ENCODE peak calls at places on chromosomes 16 and 17, in five cellular contexts. One of them, this sample, is unnamed.

GRCh38 chr17:65441053-65441635 is 120.3 kb downstream of the AXIN2 start:
- DNase-seq in fibroblast of lung: no peak
- DNase-seq in lower lobe of right lung: no peak
- DNase-seq in brain microvascular endothelial cell: no peak
- DNase-seq in omental fat pad: no peak
- DNase-seq in this sample: no peak

GRCh38 chr16:81668243-81669097 is 110.6 kb upstream of the PLCG2 start:
- DNase-seq in fibroblast of lung: no peak
- DNase-seq in lower lobe of right lung: no peak
- DNase-seq in brain microvascular endothelial cell: no peak
- DNase-seq in omental fat pad: no peak
- DNase-seq in this sample: no peak

GRCh38 chr17:48593126-48593829 is at the start of gene HOXB5:
- DNase-seq in fibroblast of lung: peak
- DNase-seq in lower lobe of right lung: no peak
- DNase-seq in brain microvascular endothelial cell: no peak
- DNase-seq in omental fat pad: no peak
- DNase-seq in this sample: peak

GRCh38 chr17:75476274-75476673 is 19.8 kb downstream of the TMEM94 start:
- DNase-seq in fibroblast of lung: peak
- DNase-seq in lower lobe of right lung: no peak
- DNase-seq in brain microvascular endothelial cell: peak
- DNase-seq in omental fat pad: no peak
- DNase-seq in this sample: no peak

GRCh38 chr17:66625321-66625767 is 209.6 kb upstream of the CACNG5 start:
- DNase-seq in fibroblast of lung: peak
- DNase-seq in lower lobe of right lung: no peak
- DNase-seq in brain microvascular endothelial cell: no peak
- DNase-seq in omental fat pad: no peak
- DNase-seq in this sample: no peak

GRCh38 chr17:71200597-71200996 is 920.2 kb upstream of the SOX9 start:
- DNase-seq in fibroblast of lung: no peak
- DNase-seq in lower lobe of right lung: no peak
- DNase-seq in brain microvascular endothelial cell: no peak
- DNase-seq in omental fat pad: no peak
- DNase-seq in this sample: no peak

GRCh38 chr16:76634847-76635697 is 357.9 kb downstream of the CNTNAP4 start:
- DNase-seq in fibroblast of lung: no peak
- DNase-seq in lower lobe of right lung: no peak
- DNase-seq in brain microvascular endothelial cell: no peak
- DNase-seq in omental fat pad: no peak
- DNase-seq in this sample: no peak

GRCh38 chr16:50526249-50526648 is 21.9 kb upstream of the NKD1 start:
- DNase-seq in fibroblast of lung: no peak
- DNase-seq in lower lobe of right lung: no peak
- DNase-seq in brain microvascular endothelial cell: no peak
- DNase-seq in omental fat pad: no peak
- DNase-seq in this sample: no peak

GRCh38 chr17:79221597-79221996 is 147.0 kb downstream of the ENGASE start:
- DNase-seq in fibroblast of lung: no peak
- DNase-seq in lower lobe of right lung: no peak
- DNase-seq in brain microvascular endothelial cell: no peak
- DNase-seq in omental fat pad: no peak
- DNase-seq in this sample: no peak

GRCh38 chr16:88851616-88852015 is 5.1 kb downstream of the GALNS start:
- DNase-seq in fibroblast of lung: no peak
- DNase-seq in lower lobe of right lung: no peak
- DNase-seq in brain microvascular endothelial cell: no peak
- DNase-seq in omental fat pad: no peak
- DNase-seq in this sample: no peak

GRCh38 chr16:60100371-60100770 is 1366.3 kb upstream of the GOT2 start:
- DNase-seq in fibroblast of lung: no peak
- DNase-seq in lower lobe of right lung: no peak
- DNase-seq in brain microvascular endothelial cell: no peak
- DNase-seq in omental fat pad: no peak
- DNase-seq in this sample: no peak

GRCh38 chr17:48995332-48995870 is 1.8 kb upstream of the IGF2BP1 start:
- DNase-seq in fibroblast of lung: no peak
- DNase-seq in lower lobe of right lung: no peak
- DNase-seq in brain microvascular endothelial cell: no peak
- DNase-seq in omental fat pad: no peak
- DNase-seq in this sample: no peak

GRCh38 chr17:45745843-45746494 is 38.2 kb upstream of the CRHR1 start:
- DNase-seq in fibroblast of lung: no peak
- DNase-seq in lower lobe of right lung: no peak
- DNase-seq in brain microvascular endothelial cell: no peak
- DNase-seq in omental fat pad: no peak
- DNase-seq in this sample: no peak

GRCh38 chr17:60751884-60752283 is 74.2 kb downstream of the BCAS3 start:
- DNase-seq in fibroblast of lung: no peak
- DNase-seq in lower lobe of right lung: no peak
- DNase-seq in brain microvascular endothelial cell: no peak
- DNase-seq in omental fat pad: no peak
- DNase-seq in this sample: no peak

GRCh38 chr16:60166-60565 is 6.5 kb downstream of the SNRNP25 start:
- DNase-seq in fibroblast of lung: no peak
- DNase-seq in lower lobe of right lung: peak
- DNase-seq in brain microvascular endothelial cell: no peak
- DNase-seq in omental fat pad: no peak
- DNase-seq in this sample: no peak

GRCh38 chr16:89909777-89910716 is 8.6 kb upstream of the MC1R start:
- DNase-seq in fibroblast of lung: peak
- DNase-seq in lower lobe of right lung: peak
- DNase-seq in brain microvascular endothelial cell: peak
- DNase-seq in omental fat pad: peak
- DNase-seq in this sample: peak

GRCh38 chr16:52078716-52079655 is 468.0 kb downstream of the TOX3 start:
- DNase-seq in fibroblast of lung: no peak
- DNase-seq in lower lobe of right lung: no peak
- DNase-seq in brain microvascular endothelial cell: no peak
- DNase-seq in omental fat pad: no peak
- DNase-seq in this sample: no peak

GRCh38 chr17:74659898-74660297 is 36.4 kb upstream of the CD300E start:
- DNase-seq in fibroblast of lung: no peak
- DNase-seq in lower lobe of right lung: no peak
- DNase-seq in brain microvascular endothelial cell: no peak
- DNase-seq in omental fat pad: no peak
- DNase-seq in this sample: no peak

GRCh38 chr16:17511340-17511739 is 40.6 kb upstream of the XYLT1 start:
- DNase-seq in fibroblast of lung: peak
- DNase-seq in lower lobe of right lung: no peak
- DNase-seq in brain microvascular endothelial cell: no peak
- DNase-seq in omental fat pad: no peak
- DNase-seq in this sample: no peak

GRCh38 chr16:67804853-67805542 is 1.4 kb downstream of the RANBP10 start:
- DNase-seq in fibroblast of lung: no peak
- DNase-seq in lower lobe of right lung: no peak
- DNase-seq in brain microvascular endothelial cell: no peak
- DNase-seq in omental fat pad: no peak
- DNase-seq in this sample: no peak

GRCh38 chr17:75096082-75096625 is 8.4 kb downstream of the SLC16A5 start:
- DNase-seq in fibroblast of lung: peak
- DNase-seq in lower lobe of right lung: peak
- DNase-seq in brain microvascular endothelial cell: peak
- DNase-seq in omental fat pad: no peak
- DNase-seq in this sample: peak

GRCh38 chr17:47188266-47188665 is 829 bp downstream of the CDC27 start:
- DNase-seq in fibroblast of lung: peak
- DNase-seq in lower lobe of right lung: no peak
- DNase-seq in brain microvascular endothelial cell: peak
- DNase-seq in omental fat pad: no peak
- DNase-seq in this sample: peak

GRCh38 chr16:57628008-57628781 is at the start of gene ADGRG1:
- DNase-seq in fibroblast of lung: peak
- DNase-seq in lower lobe of right lung: peak
- DNase-seq in brain microvascular endothelial cell: peak
- DNase-seq in omental fat pad: peak
- DNase-seq in this sample: no peak
- TF ChIP-seq CTCF in fibroblast of lung: peak
- TF ChIP-seq CTCF in lower lobe of right lung: no peak
- TF ChIP-seq CTCF in brain microvascular endothelial cell: peak
- TF ChIP-seq CTCF in omental fat pad: no peak
- TF ChIP-seq CTCF in this sample: no peak

GRCh38 chr17:41489531-41489930 is at the start of gene KRT36:
- DNase-seq in fibroblast of lung: no peak
- DNase-seq in lower lobe of right lung: no peak
- DNase-seq in brain microvascular endothelial cell: no peak
- DNase-seq in omental fat pad: no peak
- DNase-seq in this sample: no peak

GRCh38 chr17:41486316-41486715 is 3.4 kb downstream of the KRT36 start:
- DNase-seq in fibroblast of lung: no peak
- DNase-seq in lower lobe of right lung: no peak
- DNase-seq in brain microvascular endothelial cell: no peak
- DNase-seq in omental fat pad: no peak
- DNase-seq in this sample: no peak

GRCh38 chr17:41484920-41485904 is 4.3 kb upstream of the KRT35 start:
- DNase-seq in fibroblast of lung: no peak
- DNase-seq in lower lobe of right lung: no peak
- DNase-seq in brain microvascular endothelial cell: no peak
- DNase-seq in omental fat pad: no peak
- DNase-seq in this sample: no peak

GRCh38 chr17:41483991-41484826 is 3.3 kb upstream of the KRT35 start:
- DNase-seq in fibroblast of lung: no peak
- DNase-seq in lower lobe of right lung: no peak
- DNase-seq in brain microvascular endothelial cell: no peak
- DNase-seq in omental fat pad: no peak
- DNase-seq in this sample: no peak

GRCh38 chr17:41486809-41487530 is 2.7 kb downstream of the KRT36 start:
- DNase-seq in fibroblast of lung: no peak
- DNase-seq in lower lobe of right lung: peak
- DNase-seq in brain microvascular endothelial cell: no peak
- DNase-seq in omental fat pad: no peak
- DNase-seq in this sample: peak
- TF ChIP-seq CTCF in fibroblast of lung: peak
- TF ChIP-seq CTCF in lower lobe of right lung: peak
- TF ChIP-seq CTCF in brain microvascular endothelial cell: peak
- TF ChIP-seq CTCF in omental fat pad: no peak
- TF ChIP-seq CTCF in this sample: peak

DNA sequence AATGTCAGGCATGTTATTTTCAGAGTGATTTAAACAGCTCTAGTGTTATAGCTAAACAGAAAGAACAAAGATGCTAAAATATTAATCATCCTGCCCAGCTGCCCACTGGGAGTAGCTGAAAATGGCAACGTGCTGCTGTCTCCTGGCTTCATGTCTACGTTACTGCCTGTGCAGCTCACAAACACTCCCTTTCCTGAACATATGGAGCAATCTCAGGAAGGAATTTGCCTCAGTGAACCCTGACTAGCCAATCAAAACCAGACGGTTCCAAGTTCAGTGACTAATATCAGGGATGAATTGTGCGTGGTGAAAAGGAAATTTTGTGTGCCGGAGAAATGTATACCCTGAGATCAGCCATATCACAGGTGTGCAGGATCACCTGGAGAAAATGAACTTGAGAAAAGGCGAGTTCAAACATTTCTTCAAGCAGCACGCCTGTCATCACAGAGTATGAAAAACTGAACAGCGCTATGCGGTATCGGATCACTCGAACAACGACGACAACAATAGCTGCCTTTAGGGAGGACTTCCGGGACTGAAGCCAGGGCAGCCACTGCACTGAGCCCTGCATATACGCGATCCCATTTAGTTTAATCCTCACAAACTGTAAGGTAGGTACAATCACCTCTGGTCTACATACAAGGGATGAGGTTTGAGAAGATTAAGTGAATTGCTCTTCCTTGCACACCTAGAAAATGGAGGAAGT is 110.3 kb downstream of the STX8 start:
- DNase-seq in fibroblast of lung: peak
- DNase-seq in lower lobe of right lung: no peak
- DNase-seq in brain microvascular endothelial cell: peak
- DNase-seq in omental fat pad: no peak
- DNase-seq in this sample: no peak
- TF ChIP-seq CTCF in fibroblast of lung: peak
- TF ChIP-seq CTCF in lower lobe of right lung: no peak
- TF ChIP-seq CTCF in brain microvascular endothelial cell: peak
- TF ChIP-seq CTCF in omental fat pad: no peak
- TF ChIP-seq CTCF in this sample: no peak

GRCh38 chr16:4882633-4883285 is 35.5 kb downstream of the UBN1 start:
- DNase-seq in fibroblast of lung: peak
- DNase-seq in lower lobe of right lung: no peak
- DNase-seq in brain microvascular endothelial cell: peak
- DNase-seq in omental fat pad: no peak
- DNase-seq in this sample: no peak
- TF ChIP-seq CTCF in fibroblast of lung: no peak
- TF ChIP-seq CTCF in lower lobe of right lung: no peak
- TF ChIP-seq CTCF in brain microvascular endothelial cell: no peak
- TF ChIP-seq CTCF in omental fat pad: no peak
- TF ChIP-seq CTCF in this sample: no peak

GRCh38 chr17:82821554-82821953 is 18.3 kb downstream of the ZNF750 start:
- DNase-seq in fibroblast of lung: no peak
- DNase-seq in lower lobe of right lung: no peak
- DNase-seq in brain microvascular endothelial cell: no peak
- DNase-seq in omental fat pad: no peak
- DNase-seq in this sample: no peak

GRCh38 chr17:82820278-82821251 is 19.3 kb downstream of the ZNF750 start:
- DNase-seq in fibroblast of lung: no peak
- DNase-seq in lower lobe of right lung: peak
- DNase-seq in brain microvascular endothelial cell: no peak
- DNase-seq in omental fat pad: no peak
- DNase-seq in this sample: no peak

GRCh38 chr17:82825540-82826124 is 14.2 kb downstream of the ZNF750 start:
- DNase-seq in fibroblast of lung: no peak
- DNase-seq in lower lobe of right lung: peak
- DNase-seq in brain microvascular endothelial cell: no peak
- DNase-seq in omental fat pad: no peak
- DNase-seq in this sample: no peak

GRCh38 chr17:82822281-82822680 is 17.5 kb downstream of the ZNF750 start:
- DNase-seq in fibroblast of lung: no peak
- DNase-seq in lower lobe of right lung: peak
- DNase-seq in brain microvascular endothelial cell: no peak
- DNase-seq in omental fat pad: no peak
- DNase-seq in this sample: no peak

DNA sequence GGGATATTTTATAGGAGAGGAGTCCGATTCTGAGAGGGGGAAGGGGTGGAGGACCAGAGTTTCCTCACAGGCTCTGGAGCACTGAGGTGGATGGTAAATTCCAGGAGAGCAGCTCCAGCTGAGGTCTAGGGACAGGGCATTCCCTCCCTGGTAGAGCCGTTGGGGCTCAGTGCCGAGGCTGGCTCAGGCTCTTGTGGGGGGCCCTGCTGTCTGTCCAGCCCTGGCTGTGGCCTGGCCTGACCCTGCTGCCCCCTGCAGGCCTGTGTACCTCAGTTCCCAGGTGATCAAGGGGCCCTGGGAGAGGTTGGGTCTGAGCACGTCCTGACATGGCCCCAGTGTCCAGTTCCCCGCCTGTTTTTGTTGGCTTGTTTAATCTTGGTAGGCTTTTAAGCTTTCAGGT is 16.8 kb downstream of the ZNF750 start:
- DNase-seq in fibroblast of lung: no peak
- DNase-seq in lower lobe of right lung: peak
- DNase-seq in brain microvascular endothelial cell: no peak
- DNase-seq in omental fat pad: no peak
- DNase-seq in this sample: no peak
- TF ChIP-seq CTCF in fibroblast of lung: no peak
- TF ChIP-seq CTCF in lower lobe of right lung: peak
- TF ChIP-seq CTCF in brain microvascular endothelial cell: peak
- TF ChIP-seq CTCF in omental fat pad: no peak
- TF ChIP-seq CTCF in this sample: peak

This sample was measured in GM20000.